ENCODE peak calls at places on chromosomes 11 and 22, in four cellular contexts. Q is left ventricle myocardium inferior, P is right atrium auricular region, S is tibial nerve. I is an unnamed sample.

GRCh38 chr11:67545280-67545679 is 22.0 kb upstream of the CABP2 start:
- DNase-seq in S (no peak), Q (peak; percentile 56), P (no peak), I (no peak)

GRCh38 chr11:24679686-24680318 is 182.9 kb downstream of the LUZP2 start:
- DNase-seq in Q (no peak), P (no peak), S (no peak), I (no peak)

GRCh38 chr11:67664213-67664585 is 10.2 kb downstream of the ALDH3B2 start:
- DNase-seq in Q (no peak), S (no peak), P (no peak), I (no peak)

GRCh38 chr11:33734441-33735165 is 1.6 kb downstream of the CD59 start:
- DNase-seq in S (peak; percentile 44), Q (no peak), P (no peak), I (no peak)

GRCh38 chr11:34749666-34750659 is 129.1 kb downstream of the EHF start:
- DNase-seq in S (peak; percentile 89), P (peak; percentile 92), Q (peak; percentile 74), I (peak; percentile 88)

GRCh38 chr11:131924446-131925240 is 554.2 kb downstream of the NTM start:
- DNase-seq in Q (no peak), S (no peak), P (no peak), I (no peak)

GRCh38 chr11:72672839-72673238 is 1.4 kb downstream of the PDE2A start:
- DNase-seq in Q (no peak), P (no peak), S (no peak), I (no peak)

GRCh38 chr11:104198576-104198975 is 34.6 kb upstream of the PDGFD start:
- DNase-seq in Q (no peak), P (no peak), S (no peak), I (no peak)

DNA sequence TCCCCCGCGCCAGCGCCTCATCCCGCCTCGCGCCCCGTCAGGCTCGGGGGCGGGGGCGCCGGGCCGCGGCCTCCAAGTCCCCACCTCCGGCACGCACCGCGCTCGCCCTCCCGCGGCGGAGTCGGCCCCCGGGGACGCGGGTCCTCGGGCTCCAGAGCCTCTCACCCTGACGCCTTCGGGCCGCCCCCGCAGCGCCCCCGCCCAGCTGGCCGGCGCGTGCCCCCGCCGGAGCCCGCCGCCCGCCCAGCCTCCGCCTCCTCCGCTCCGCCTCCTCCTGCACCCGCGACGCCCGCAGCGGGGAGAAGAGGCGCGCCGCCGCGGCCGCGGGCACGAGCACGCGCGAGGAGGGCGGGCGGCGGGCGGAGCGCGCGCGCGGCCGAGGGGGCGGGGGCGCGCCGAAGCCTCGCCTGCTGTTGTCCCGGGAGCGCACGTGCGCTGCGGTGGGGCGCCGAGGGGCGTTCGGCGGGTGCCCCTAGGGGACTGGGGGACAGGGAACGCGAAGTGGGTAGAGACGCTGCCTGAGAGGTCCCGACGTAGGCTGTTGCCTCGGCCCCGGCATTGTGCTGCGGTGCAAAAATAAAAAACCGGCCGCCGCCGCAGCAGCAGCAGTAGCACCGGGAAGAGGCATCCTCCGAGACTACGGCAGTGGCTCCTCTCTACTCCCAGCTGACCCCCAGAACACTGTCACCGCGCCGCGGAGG is 87.4 kb upstream of the ARHGAP32 start:
- DNase-seq in P (no peak), S (peak; percentile 51), Q (peak; percentile 85), I (peak; percentile 37)
- TF ChIP-seq CTCF in P (no peak), S (no peak), Q (no peak), I (no peak)

DNA sequence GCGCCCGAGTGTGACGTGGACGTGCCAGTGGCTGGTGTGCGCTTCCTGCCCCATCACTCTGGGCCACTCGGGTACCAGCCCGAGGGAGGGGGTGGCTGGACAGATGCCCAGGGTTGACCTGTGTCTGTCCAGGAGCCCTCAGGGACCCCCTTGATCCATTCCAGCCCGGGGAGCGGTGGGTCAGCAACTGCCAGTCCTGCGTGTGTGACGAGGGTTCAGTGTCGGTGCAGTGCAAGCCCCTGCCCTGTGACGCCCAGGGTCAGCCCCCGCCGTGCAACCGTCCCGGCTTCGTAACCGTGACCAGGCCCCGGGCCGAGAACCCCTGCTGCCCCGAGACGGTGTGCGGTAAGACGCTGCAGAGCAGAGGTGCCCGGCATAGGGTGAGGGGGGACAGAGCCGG is 34.5 kb downstream of the MUC5B start:
- DNase-seq in Q (no peak), S (no peak), P (no peak), I (no peak)
- TF ChIP-seq CTCF in Q (no peak), S (no peak), P (no peak), I (no peak)

GRCh38 chr11:118322721-118323120 is 18.2 kb downstream of the CD3E start:
- DNase-seq in Q (no peak), P (no peak), S (no peak), I (no peak)
- TF ChIP-seq CTCF in Q (no peak), P (no peak), S (no peak), I (no peak)

DNA sequence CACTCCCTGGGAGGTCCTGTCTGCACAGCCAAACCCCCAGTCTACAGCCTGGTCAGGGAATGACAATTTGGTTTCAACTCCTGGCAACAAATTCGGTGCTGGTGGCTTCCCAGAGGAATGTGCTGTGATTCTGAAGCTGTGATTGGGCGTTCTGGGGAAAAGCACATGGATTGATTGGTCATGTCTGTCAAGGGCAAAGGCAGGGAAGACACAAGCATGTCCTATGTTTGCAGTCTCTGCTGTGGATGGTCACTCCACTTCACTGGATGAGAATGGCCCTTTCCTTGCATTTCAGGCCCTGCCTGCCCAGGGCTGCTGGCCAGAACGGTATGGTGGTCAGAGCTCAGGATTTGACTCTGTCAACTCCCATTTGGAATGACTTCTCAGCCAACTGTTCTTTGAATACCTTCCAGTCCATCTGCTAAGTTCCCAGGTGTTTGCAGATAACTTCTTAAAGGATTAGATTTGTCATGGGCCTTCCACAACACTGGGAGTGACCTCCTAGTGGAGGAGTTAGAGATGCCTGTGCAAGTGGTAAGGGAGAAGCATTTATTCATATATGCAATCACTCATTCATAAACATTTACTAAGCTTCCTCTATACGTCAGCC is 42.7 kb downstream of the SGSM1 start:
- DNase-seq in S (no peak), P (no peak), Q (no peak), I (no peak)
- TF ChIP-seq CTCF in S (no peak), P (no peak), Q (no peak), I (no peak)

GRCh38 chr11:11148104-11148509 is 204.9 kb downstream of the CSNK2A3 start:
- DNase-seq in Q (peak; percentile 77), S (peak; percentile 63), P (peak; percentile 87), I (peak; percentile 74)
- TF ChIP-seq CTCF in Q (peak; percentile 43), S (peak; percentile 45), P (peak; percentile 49), I (peak; percentile 51)

GRCh38 chr22:35337932-35338331 is 38.2 kb downstream of the TOM1 start:
- DNase-seq in S (no peak), Q (no peak), P (no peak), I (no peak)
- TF ChIP-seq CTCF in S (no peak), Q (no peak), P (no peak), I (no peak)

GRCh38 chr11:129987950-129988349 is 14.7 kb downstream of the PRDM10 start:
- DNase-seq in P (no peak), S (no peak), Q (no peak), I (no peak)

GRCh38 chr11:129980086-129980485 is 22.5 kb downstream of the PRDM10 start:
- DNase-seq in Q (no peak), P (no peak), S (no peak), I (no peak)

GRCh38 chr11:129989437-129989836 is 13.2 kb downstream of the PRDM10 start:
- DNase-seq in S (no peak), Q (no peak), P (no peak), I (no peak)

GRCh38 chr11:129985823-129986222 is 16.8 kb downstream of the PRDM10 start:
- DNase-seq in P (no peak), S (no peak), Q (no peak), I (no peak)
- TF ChIP-seq CTCF in P (no peak), S (no peak), Q (no peak), I (no peak)

I was measured in AG09319.